ENCODE peak calls at places on chromosomes 13 and 19, in four cellular contexts. W, T, X and G are unnamed samples.

GRCh38 chr13:79297128-79297527 is 108.9 kb downstream of the RBM26 start:
- DNase-seq in X (no peak), W (no peak), T (no peak), G (no peak)

GRCh38 chr13:92433963-92434362 is 792.6 kb upstream of the GPC6 start:
- DNase-seq in X (no peak), W (no peak), T (no peak), G (no peak)

GRCh38 chr19:8489591-8490394 is 12.6 kb downstream of the PRAM1 start:
- DNase-seq in W (peak), X (no peak), T (peak), G (no peak)

GRCh38 chr19:6274756-6275155 is 5.0 kb downstream of the MLLT1 start:
- DNase-seq in X (no peak), W (no peak), T (no peak), G (no peak)

GRCh38 chr13:28489975-28490550 is 4.9 kb downstream of the FLT1 start:
- DNase-seq in X (no peak), T (no peak), W (no peak), G (no peak)

GRCh38 chr13:96090240-96091101 is 564 bp downstream of the HS6ST3 start:
- DNase-seq in W (peak), X (peak), T (peak), G (no peak)

GRCh38 chr19:21604351-21604926 is 99.0 kb downstream of the ZNF429 start:
- DNase-seq in W (no peak), T (peak), X (peak), G (peak)

GRCh38 chr19:19670070-19670551 is 1.5 kb downstream of the ZNF101 start:
- DNase-seq in W (peak), T (peak), X (no peak), G (no peak)

GRCh38 chr13:25771641-25772478 is 280.0 kb downstream of the SHISA2 start:
- DNase-seq in T (peak), W (no peak), X (no peak), G (no peak)

GRCh38 chr13:62702502-62702901 is 1286.9 kb upstream of the PCDH20 start:
- DNase-seq in W (no peak), T (no peak), X (no peak), G (no peak)

GRCh38 chr13:113106053-113106452 is 462 bp downstream of the F7 start:
- DNase-seq in W (no peak), T (no peak), X (no peak), G (no peak)

GRCh38 chr19:2188708-2189385 is 25.1 kb downstream of the DOT1L start:
- DNase-seq in W (no peak), X (peak), T (no peak), G (no peak)

GRCh38 chr19:5292843-5293606 is 47.6 kb downstream of the PTPRS start:
- DNase-seq in T (peak), X (peak), W (peak), G (no peak)

GRCh38 chr13:64311948-64312347 is 2896.3 kb upstream of the PCDH20 start:
- DNase-seq in T (no peak), X (no peak), W (no peak), G (no peak)

GRCh38 chr13:99164226-99164625 is 36.4 kb upstream of the UBAC2 start:
- DNase-seq in T (no peak), X (no peak), W (no peak), G (no peak)

GRCh38 chr19:29953352-29954247 is 11.6 kb downstream of the URI1 start:
- DNase-seq in T (no peak), W (no peak), X (no peak), G (no peak)

GRCh38 chr13:95426631-95427030 is 125.4 kb upstream of the ABCC4 start:
- DNase-seq in W (no peak), X (no peak), T (no peak), G (no peak)

GRCh38 chr13:30181856-30182651 is 125.3 kb downstream of the KATNAL1 start:
- DNase-seq in X (no peak), T (peak), W (no peak), G (no peak)

GRCh38 chr19:54188224-54188871 is 1.0 kb downstream of the MBOAT7 start:
- DNase-seq in W (peak), T (peak), X (peak), G (no peak)

GRCh38 chr19:13611596-13611995 is 105.3 kb upstream of the CACNA1A start:
- DNase-seq in X (no peak), T (no peak), W (no peak), G (no peak)

GRCh38 chr13:113828282-113828825 is 35.5 kb downstream of the GAS6 start:
- DNase-seq in W (no peak), T (no peak), X (no peak), G (no peak)

GRCh38 chr19:50723069-50723468 is at the start of gene CLEC11A:
- DNase-seq in T (peak), X (peak), W (peak), G (no peak)

GRCh38 chr19:13849277-13849676 is 27.7 kb upstream of the NANOS3 start:
- DNase-seq in T (no peak), X (no peak), W (peak), G (no peak)

GRCh38 chr13:114002009-114002544 is 28.2 kb upstream of the C13orf46 start:
- DNase-seq in T (peak), X (no peak), W (peak), G (no peak)

GRCh38 chr19:47445527-47445926 is 26.2 kb downstream of the SLC8A2 start:
- DNase-seq in W (no peak), X (no peak), T (no peak), G (no peak)

GRCh38 chr13:31773538-31773937 is 34.2 kb downstream of the RXFP2 start:
- DNase-seq in W (no peak), X (peak), T (no peak), G (no peak)

GRCh38 chr13:79405501-79405830 is 589 bp downstream of the RBM26 start:
- DNase-seq in W (no peak), X (peak), T (peak), G (no peak)

GRCh38 chr19:42282036-42282762 is 13.1 kb downstream of the CIC start:
- DNase-seq in T (no peak), X (peak), W (no peak), G (no peak)
- H3K4me3 ChIP-seq in T (peak), X (no peak), W (no peak), G (no peak)

GRCh38 chr19:39941151-39941550 is 6.7 kb upstream of the FCGBP start:
- DNase-seq in W (no peak), T (no peak), X (no peak), G (no peak)
- H3K4me3 ChIP-seq in W (no peak), T (no peak), X (no peak), G (no peak)

GRCh38 chr13:57286511-57287098 is 119.6 kb downstream of the PRR20E start:
- DNase-seq in X (no peak), W (no peak), T (no peak), G (no peak)
- H3K4me3 ChIP-seq in X (no peak), W (no peak), T (no peak), G (no peak)

GRCh38 chr19:10431943-10432735 is 11.8 kb downstream of the PDE4A start:
- DNase-seq in T (peak), W (peak), X (no peak), G (no peak)

GRCh38 chr19:10432736-10433130 is 12.4 kb downstream of the PDE4A start:
- DNase-seq in W (no peak), T (peak), X (no peak), G (no peak)

GRCh38 chr19:10430505-10431253 is 10.3 kb downstream of the PDE4A start:
- DNase-seq in X (no peak), T (peak), W (peak), G (no peak)

GRCh38 chr19:10433131-10433536 is 12.8 kb downstream of the PDE4A start:
- DNase-seq in T (no peak), W (no peak), X (no peak), G (no peak)

DNA sequence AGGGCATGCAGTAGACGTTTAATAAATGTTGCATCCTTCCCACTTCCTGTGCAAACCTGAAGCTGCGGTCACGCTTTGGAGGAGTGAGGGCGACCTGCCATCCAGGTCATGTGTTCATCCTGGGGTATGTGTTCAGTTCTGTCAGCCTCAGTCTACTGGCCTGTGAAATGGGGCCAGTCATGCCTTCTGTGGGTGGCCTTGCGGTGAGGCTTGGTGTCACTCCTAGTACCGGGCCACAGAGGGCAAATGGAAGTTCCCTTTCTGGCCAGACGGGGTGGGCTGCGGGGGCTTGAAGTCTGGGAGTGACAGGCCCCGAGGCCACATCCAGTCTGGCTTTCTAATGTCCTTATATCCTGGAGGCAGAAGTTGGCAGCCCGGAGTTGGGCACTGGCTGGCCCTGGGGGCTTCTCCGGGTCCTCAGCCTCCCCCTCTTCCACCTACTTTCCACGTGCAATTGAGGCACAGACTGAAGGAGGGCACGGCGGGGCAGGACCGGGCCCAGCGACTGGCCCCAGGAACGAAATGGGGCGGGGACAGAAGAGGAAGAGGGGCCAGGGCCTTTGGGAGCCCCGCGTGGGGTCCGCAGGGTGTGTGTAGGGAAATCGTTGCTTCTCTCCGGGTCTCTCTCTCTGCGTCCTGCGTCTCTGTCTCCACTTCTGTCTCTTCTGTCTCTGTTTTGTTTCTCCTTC is 11.1 kb downstream of the PDE4A start:
- DNase-seq in T (peak), W (peak), X (peak), G (no peak)
- H3K4me3 ChIP-seq in T (peak), W (peak), X (peak), G (no peak)

DNA sequence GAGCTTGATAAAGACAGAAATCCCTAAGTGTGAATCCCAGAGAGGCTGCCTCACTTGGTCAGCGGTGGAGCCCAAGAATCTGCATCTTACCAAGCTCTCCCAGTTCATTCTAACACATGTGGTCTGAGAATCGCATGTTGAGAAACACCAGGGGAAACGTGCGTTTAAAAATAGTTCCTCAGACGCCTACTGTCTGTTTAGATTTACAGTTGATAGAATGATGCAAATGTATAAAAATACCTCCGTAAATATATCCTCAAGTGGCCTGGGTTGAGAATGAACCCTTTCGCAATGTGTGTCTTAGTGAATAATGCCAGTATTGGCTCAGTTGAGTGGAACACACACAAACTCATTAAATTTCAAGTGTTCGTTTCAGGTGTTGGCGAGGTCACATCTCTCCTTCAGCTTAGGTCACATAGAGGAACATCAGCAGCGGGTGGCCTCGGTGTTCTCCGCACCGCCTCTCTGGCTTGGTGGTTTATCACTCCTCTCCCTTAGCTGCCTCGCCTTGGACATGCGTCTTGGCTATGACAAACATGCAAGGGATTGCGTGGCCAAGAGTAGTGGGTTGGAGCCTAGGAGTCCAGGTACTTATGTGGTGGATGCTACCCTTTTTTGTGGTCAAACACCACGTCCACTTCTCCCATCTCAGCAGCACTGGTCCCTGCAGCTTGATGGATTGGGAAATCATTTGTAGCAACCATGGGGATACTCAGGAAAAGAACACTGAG is 117.6 kb upstream of the SPATA13 start:
- DNase-seq in X (no peak), W (no peak), T (no peak), G (no peak)
- H3K4me3 ChIP-seq in X (no peak), W (no peak), T (no peak), G (no peak)

GRCh38 chr19:942133-942645 is 16.4 kb downstream of the ARID3A start:
- DNase-seq in W (no peak), T (no peak), X (no peak), G (no peak)

GRCh38 chr19:939922-940321 is 14.1 kb downstream of the ARID3A start:
- DNase-seq in T (no peak), X (no peak), W (no peak), G (no peak)

GRCh38 chr19:939439-939838 is 13.6 kb downstream of the ARID3A start:
- DNase-seq in W (no peak), T (no peak), X (no peak), G (no peak)

GRCh38 chr19:941292-942132 is 15.7 kb downstream of the ARID3A start:
- DNase-seq in X (no peak), T (no peak), W (no peak), G (no peak)

DNA sequence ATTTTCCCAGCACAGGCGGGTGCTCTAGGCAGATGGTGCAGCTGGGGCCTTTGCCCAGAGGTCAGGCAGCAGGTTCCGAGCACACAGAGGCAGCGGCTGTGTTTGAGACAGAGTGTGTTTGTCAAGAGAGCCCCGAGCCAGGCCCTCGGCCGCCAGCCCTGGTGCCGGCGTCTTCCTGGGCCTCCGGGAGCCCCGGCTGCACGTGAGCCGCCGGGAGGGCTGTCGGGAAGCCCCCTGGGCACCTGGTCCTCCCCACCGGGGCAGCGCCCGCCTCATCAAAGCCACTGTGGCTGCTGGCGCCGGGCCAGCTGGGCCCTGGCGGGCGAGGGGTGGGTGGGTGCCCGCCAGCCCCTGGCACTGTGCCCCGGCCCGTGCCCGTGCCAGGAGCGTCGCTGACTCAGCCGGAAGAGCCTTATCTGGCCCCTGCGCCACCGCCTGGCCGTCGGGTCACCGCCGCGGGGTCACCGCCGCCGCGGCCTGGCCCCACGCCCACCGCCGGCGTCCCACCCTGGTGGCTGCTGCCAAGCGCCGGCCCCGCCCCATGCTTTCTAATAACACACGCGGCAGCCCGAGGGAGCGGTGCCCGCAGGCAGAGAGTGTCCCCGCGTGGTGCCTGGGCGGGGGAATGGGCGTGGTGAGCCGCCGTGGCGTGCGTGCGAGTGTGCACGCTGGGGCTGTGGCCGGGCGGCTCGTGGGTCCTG is 14.9 kb downstream of the ARID3A start:
- DNase-seq in T (no peak), X (peak), W (peak), G (peak)
- H3K4me3 ChIP-seq in T (no peak), X (no peak), W (no peak), G (peak)

GRCh38 chr19:37401078-37401477 is 30.2 kb downstream of the ZNF527 start:
- DNase-seq in T (no peak), W (no peak), X (no peak), G (no peak)
- H3K4me3 ChIP-seq in T (no peak), W (no peak), X (no peak), G (no peak)

GRCh38 chr19:55645512-55645881 is 2.0 kb downstream of the ZNF581 start:
- DNase-seq in X (no peak), W (no peak), T (no peak), G (no peak)
- H3K4me3 ChIP-seq in X (no peak), W (no peak), T (no peak), G (no peak)

DNA sequence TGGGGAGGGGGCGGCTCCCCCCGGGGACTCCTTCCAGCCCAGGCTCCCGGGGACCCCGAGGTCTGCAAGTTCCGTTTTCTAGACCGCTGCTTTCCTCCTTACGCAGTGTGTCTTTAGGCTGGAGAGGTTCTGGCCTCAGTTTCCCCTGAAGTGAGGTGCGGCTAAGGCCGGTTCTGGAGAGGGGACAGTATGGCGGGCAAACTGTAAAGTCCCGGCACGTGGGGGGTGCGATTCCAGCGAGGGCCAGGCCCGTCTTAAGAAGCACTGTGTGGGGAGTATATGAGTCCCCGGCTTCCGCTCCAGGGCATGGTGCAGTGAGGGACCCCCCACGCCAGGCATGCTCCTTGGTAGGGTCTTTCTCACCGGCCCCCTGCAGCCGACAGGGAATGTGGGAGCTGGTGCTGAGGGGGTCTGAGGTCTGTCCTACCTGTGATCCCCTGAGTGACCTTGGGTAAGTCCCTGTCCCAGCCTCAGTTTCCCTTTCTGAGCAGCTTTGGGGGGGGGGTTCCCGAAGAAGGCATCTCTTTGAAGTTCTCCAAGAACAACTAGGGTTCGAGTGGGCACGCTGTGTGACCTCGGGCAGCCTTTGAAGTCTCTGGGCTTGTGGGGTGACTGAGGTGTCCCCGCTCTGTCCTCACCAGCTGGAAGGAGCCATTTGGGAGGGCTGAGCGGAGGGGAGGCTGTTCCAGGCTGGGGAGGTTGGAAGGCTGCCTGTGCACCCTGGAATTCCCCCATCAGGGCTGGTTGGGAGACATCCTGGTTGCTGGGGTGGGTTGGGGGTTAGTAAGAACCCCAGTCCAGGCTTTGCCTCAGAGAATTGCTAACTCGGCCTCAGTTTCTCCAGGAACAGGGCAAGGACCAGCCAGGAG is 1.4 kb downstream of the NFIC start:
- DNase-seq in X (peak), W (no peak), T (no peak), G (no peak)
- H3K4me3 ChIP-seq in X (peak), W (peak), T (peak), G (peak)